ENCODE peak calls at places on chromosomes 16 and 17, in nine cellular contexts. A is left ventricle myocardium inferior, F is sigmoid colon, T is tibial artery, W is gastrocnemius medialis, L is fibroblast of pulmonary artery, Q is OCI-LY7, C is IMR-90, J is lung. I is an unnamed sample.

GRCh38 chr17:50331085-50331791 is 14.7 kb upstream of the XYLT2 start:
- DNase-seq in T (peak), W (no peak), F (no peak), C (peak), L (peak), J (no peak), A (no peak), Q (no peak), I (no peak)

GRCh38 chr17:17626151-17626805 is 34.8 kb upstream of the PEMT start:
- DNase-seq in A (no peak), J (no peak), W (no peak), F (no peak), C (no peak), L (no peak), Q (no peak), T (no peak), I (no peak)

GRCh38 chr17:75610103-75610984 is 22.7 kb downstream of the MYO15B start:
- DNase-seq in W (no peak), T (no peak), F (no peak), A (no peak), Q (no peak), L (no peak), J (no peak), C (no peak), I (no peak)

GRCh38 chr17:6843241-6843890 is 11.8 kb upstream of the TEKT1 start:
- DNase-seq in J (no peak), T (no peak), Q (peak), F (no peak), C (peak), W (no peak), A (no peak), L (peak), I (peak)

GRCh38 chr16:80191928-80192327 is 348.9 kb upstream of the DYNLRB2 start:
- DNase-seq in C (no peak), F (no peak), T (no peak), Q (no peak), W (no peak), L (no peak), A (no peak), J (no peak), I (peak)

GRCh38 chr17:57919912-57920311 is 35.3 kb downstream of the CUEDC1 start:
- DNase-seq in J (no peak), W (no peak), T (no peak), A (no peak), Q (no peak), L (no peak), F (no peak), C (no peak), I (no peak)

GRCh38 chr16:1335996-1336395 is 2.6 kb downstream of the BAIAP3 start:
- DNase-seq in C (no peak), J (no peak), F (no peak), Q (no peak), A (no peak), T (no peak), L (no peak), W (no peak), I (no peak)

GRCh38 chr17:43534909-43535308 is 11.2 kb downstream of the ETV4 start:
- DNase-seq in C (no peak), J (no peak), F (no peak), T (no peak), L (no peak), W (no peak), Q (no peak), A (no peak), I (no peak)

GRCh38 chr17:34424814-34425490 is 61.9 kb upstream of the CCL1 start:
- DNase-seq in F (no peak), Q (peak), C (no peak), A (no peak), L (no peak), J (no peak), W (no peak), T (no peak), I (no peak)

GRCh38 chr17:45242015-45242414 is 19.9 kb downstream of the SPATA32 start:
- DNase-seq in C (no peak), W (no peak), Q (no peak), J (no peak), A (no peak), F (no peak), T (no peak), L (no peak), I (no peak)

GRCh38 chr17:29112780-29113295 is 67.4 kb downstream of the MYO18A start:
- DNase-seq in W (peak), Q (no peak), L (peak), C (no peak), A (peak), J (no peak), T (no peak), F (no peak), I (no peak)

GRCh38 chr16:85017151-85017550 is 5.8 kb upstream of the ZDHHC7 start:
- DNase-seq in C (peak), L (no peak), F (no peak), A (no peak), T (no peak), W (no peak), J (no peak), Q (no peak), I (no peak)

GRCh38 chr16:71504901-71505300 is 15.8 kb upstream of the ZNF19 start:
- DNase-seq in A (no peak), C (no peak), W (no peak), J (no peak), F (no peak), L (no peak), Q (no peak), T (no peak), I (no peak)

GRCh38 chr16:71500964-71501363 is 11.8 kb upstream of the ZNF19 start:
- DNase-seq in A (no peak), C (no peak), L (no peak), T (no peak), W (no peak), J (no peak), Q (no peak), F (no peak), I (no peak)

GRCh38 chr16:71498031-71498430 is 8.9 kb upstream of the ZNF19 start:
- DNase-seq in Q (no peak), W (no peak), J (no peak), F (no peak), T (no peak), A (no peak), L (no peak), C (no peak), I (no peak)

GRCh38 chr16:71499775-71500364 is 10.7 kb upstream of the ZNF19 start:
- DNase-seq in C (peak), L (peak), T (no peak), J (no peak), F (no peak), A (no peak), Q (peak), W (no peak), I (peak)

GRCh38 chr16:71501562-71501961 is 12.4 kb upstream of the ZNF19 start:
- DNase-seq in T (no peak), Q (peak), C (no peak), A (no peak), J (no peak), W (no peak), F (no peak), L (no peak), I (no peak)
- TF ChIP-seq CTCF in T (no peak), Q (peak), C (no peak), A (no peak), J (no peak), W (no peak), F (no peak), L (no peak), I (no peak)

GRCh38 chr16:22813946-22814325 is at the start of gene HS3ST2:
- DNase-seq in W (no peak), L (peak), F (peak), T (peak), C (no peak), A (peak), Q (no peak), J (no peak), I (peak)
- H3K4me3 ChIP-seq in W (peak), L (no peak), F (peak), T (peak), C (no peak), A (peak), Q (no peak), J (peak), I (no peak)

DNA sequence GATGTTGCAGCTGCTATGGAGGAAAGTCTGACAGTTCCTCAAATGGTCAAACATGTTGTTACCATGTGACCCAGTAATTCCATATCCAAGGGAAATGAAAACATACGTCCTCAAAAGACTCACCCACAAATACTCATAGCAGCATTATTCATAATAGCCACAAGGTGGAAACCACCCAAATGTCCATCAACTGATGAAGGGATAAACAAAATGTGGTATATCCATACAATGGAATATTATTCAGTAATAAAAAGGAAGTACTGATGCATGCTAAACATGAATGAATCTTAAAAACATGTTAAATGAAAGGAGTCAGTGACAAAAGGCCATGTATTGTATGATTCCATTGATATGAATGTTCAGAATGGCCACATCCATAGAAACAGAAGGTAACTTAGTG is 140.3 kb downstream of the PITPNC1 start:
- DNase-seq in F (no peak), A (no peak), Q (no peak), C (no peak), W (no peak), J (no peak), L (no peak), T (no peak), I (no peak)
- TF ChIP-seq CTCF in F (no peak), A (no peak), Q (no peak), C (no peak), W (no peak), J (no peak), L (no peak), T (no peak), I (no peak)

GRCh38 chr17:35986643-35987042 is at the start of gene CCL14:
- DNase-seq in J (no peak), L (no peak), A (no peak), C (no peak), W (no peak), T (no peak), F (no peak), Q (no peak), I (no peak)
- H3K4me3 ChIP-seq in J (no peak), L (no peak), A (peak), C (no peak), W (peak), T (no peak), F (peak), Q (no peak), I (no peak)

DNA sequence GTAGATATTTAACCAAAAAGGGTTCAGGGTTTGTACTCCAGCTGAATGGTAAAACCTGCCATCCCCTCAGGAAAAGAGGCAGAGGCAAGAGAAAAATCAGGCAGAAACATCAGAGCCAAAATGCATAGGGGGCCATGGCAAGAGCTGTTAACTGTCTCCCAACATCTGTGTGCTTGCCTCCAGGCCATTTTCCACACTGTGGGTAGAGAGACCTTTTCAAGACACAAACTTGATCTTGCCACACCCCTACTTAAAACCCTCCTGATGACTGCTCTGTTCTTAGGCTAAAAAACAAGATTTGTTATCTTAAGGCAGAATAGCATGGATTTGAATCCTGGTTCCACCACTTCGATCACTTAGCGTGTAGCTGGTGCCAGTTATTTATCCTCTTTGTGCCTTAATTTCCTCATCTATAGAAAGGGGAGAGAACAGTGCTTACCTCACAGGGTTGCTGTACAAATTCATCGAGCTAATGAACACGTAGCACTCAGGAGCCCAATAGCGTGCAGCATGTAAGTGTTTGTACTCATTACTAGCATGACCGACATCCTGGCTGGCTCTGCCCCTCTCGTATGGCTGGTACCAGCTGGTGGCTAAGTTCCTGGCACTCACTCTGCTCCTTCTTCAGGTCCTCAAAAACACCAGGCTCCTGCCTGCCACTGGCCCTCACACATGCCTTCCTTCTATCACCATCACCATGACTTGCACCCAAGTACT is 25.8 kb downstream of the STAT3 start:
- DNase-seq in F (no peak), C (no peak), J (no peak), W (peak), T (no peak), L (no peak), A (peak), Q (no peak), I (no peak)
- TF ChIP-seq CTCF in F (no peak), C (no peak), J (no peak), W (no peak), T (no peak), L (no peak), A (no peak), Q (no peak), I (no peak)

DNA sequence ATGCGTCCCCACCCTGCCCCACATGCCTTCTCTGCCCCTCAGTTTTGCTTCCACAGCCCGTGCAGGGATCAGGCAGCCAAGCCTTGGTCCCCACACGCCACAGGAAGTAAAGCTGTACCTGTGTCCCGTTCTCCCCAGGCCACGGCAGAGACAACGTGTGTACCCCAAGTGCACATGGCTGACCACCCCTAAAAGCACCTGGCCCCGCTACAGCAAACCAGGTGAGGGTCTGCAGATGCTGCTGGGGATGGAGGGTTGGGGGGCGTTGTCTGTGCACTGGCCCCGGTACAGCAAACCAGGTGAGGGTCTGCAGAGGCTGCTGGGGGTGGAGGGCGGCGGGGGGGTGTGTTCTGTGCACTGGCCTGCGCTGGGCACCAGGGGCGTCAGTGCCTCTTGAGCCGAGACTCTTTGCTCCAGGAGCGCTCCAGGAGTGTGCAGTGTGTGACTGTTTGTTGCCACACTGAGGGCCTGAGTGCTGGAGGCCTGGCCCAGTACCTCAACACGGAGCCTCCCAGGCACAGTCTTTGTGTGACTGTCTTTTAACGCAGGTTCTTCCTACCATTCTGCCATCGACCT is 18.8 kb downstream of the TCF25 start:
- DNase-seq in J (no peak), T (no peak), F (no peak), L (no peak), W (no peak), Q (no peak), C (no peak), A (no peak), I (no peak)
- H3K4me3 ChIP-seq in J (no peak), T (no peak), F (no peak), L (no peak), W (no peak), Q (no peak), C (no peak), A (no peak), I (no peak)

GRCh38 chr17:8405499-8406016 is 7.9 kb upstream of the RNF222 start:
- DNase-seq in J (no peak), L (no peak), W (no peak), Q (no peak), C (no peak), A (no peak), F (no peak), T (peak), I (no peak)

GRCh38 chr17:8406174-8406573 is 8.5 kb upstream of the RNF222 start:
- DNase-seq in T (peak), W (no peak), A (no peak), F (no peak), J (no peak), Q (no peak), C (no peak), L (no peak), I (no peak)

GRCh38 chr17:8401107-8401506 is 3.5 kb upstream of the RNF222 start:
- DNase-seq in A (no peak), W (no peak), Q (no peak), L (no peak), F (no peak), J (no peak), C (no peak), T (no peak), I (no peak)

GRCh38 chr17:8398980-8399379 is 1.4 kb upstream of the RNF222 start:
- DNase-seq in F (no peak), Q (no peak), J (no peak), W (no peak), A (no peak), L (no peak), C (no peak), T (no peak), I (no peak)

DNA sequence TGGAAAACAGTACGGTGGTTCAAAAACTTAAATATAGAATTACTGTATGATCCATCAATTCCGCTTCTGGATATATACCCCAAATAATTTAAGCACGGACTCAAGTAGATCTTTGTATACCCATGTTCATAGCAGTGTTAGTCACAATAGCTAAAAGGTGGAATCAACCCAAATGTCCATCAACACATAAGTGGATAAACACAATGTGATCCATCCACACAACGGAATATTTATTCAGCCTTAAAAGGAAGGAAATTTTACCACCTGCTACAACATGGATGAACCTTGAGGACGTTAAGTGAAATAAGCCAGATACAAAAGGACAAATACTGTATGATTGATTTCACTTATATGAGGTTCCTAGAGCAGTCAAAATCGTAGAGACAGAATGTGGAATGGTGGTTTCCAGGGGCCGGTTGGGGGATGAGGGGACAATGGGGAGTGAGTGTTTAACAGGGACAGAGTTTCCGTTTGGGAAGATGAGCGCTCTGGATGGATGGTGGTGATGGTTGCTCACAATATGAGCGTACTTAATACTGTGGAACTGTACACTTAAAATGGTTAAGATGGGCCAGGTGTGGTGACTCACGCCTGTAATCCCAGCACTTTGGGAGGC is 5.4 kb upstream of the RNF222 start:
- DNase-seq in A (no peak), F (no peak), L (no peak), T (no peak), C (no peak), Q (no peak), J (no peak), W (no peak), I (no peak)
- TF ChIP-seq CTCF in A (no peak), F (no peak), L (no peak), T (no peak), C (no peak), Q (no peak), J (no peak), W (no peak), I (no peak)

GRCh38 chr16:27083861-27084261 is 17.1 kb downstream of the C16orf82 start:
- DNase-seq in Q (peak), T (peak), J (no peak), A (peak), F (peak), C (no peak), W (no peak), L (no peak), I (no peak)
- H3K4me3 ChIP-seq in Q (no peak), T (no peak), J (no peak), A (no peak), F (no peak), C (no peak), W (no peak), L (no peak), I (no peak)

GRCh38 chr16:8517280-8517679 is 73.0 kb downstream of the TMEM114 start:
- DNase-seq in C (no peak), W (no peak), T (no peak), F (no peak), A (no peak), J (no peak), Q (no peak), L (no peak), I (no peak)
- TF ChIP-seq CTCF in C (no peak), W (no peak), T (no peak), F (no peak), A (no peak), J (no peak), Q (no peak), L (no peak), I (no peak)